ENCODE peak calls at places on chromosomes 11 and 22, in seven cellular contexts. A, U, K, F, Z, D and Q are unnamed samples.

GRCh38 chr11:134347441-134347840 is 15.7 kb downstream of the GLB1L2 start:
- DNase-seq in A (no peak), U (no peak), K (no peak), F (no peak), Z (no peak), D (no peak), Q (no peak)

GRCh38 chr11:44747339-44747738 is 20.6 kb downstream of the TSPAN18 start:
- DNase-seq in A (no peak), U (no peak), K (no peak), F (no peak), Z (no peak), D (no peak), Q (no peak)

GRCh38 chr11:122626266-122626665 is 29.3 kb upstream of the UBASH3B start:
- DNase-seq in A (no peak), U (no peak), K (no peak), F (no peak), Z (no peak), D (no peak), Q (no peak)

GRCh38 chr22:18023509-18024275 is 669 bp downstream of the MICAL3 start:
- DNase-seq in A (peak; percentile 65), U (peak; percentile 53), K (peak; percentile 61), F (no peak), Z (peak; percentile 87), D (no peak), Q (peak; percentile 82)

GRCh38 chr11:75762885-75763284 is 5.7 kb upstream of the DGAT2 start:
- DNase-seq in A (no peak), U (no peak), K (no peak), F (no peak), Z (no peak), D (peak; percentile 88), Q (peak; percentile 32)

GRCh38 chr22:41028841-41029240 is 63.6 kb upstream of the EP300 start:
- DNase-seq in A (no peak), U (no peak), K (no peak), F (no peak), Z (no peak), D (peak; percentile 64), Q (no peak)

GRCh38 chr22:24106385-24107381 is 74.6 kb upstream of the SUSD2 start:
- DNase-seq in A (no peak), U (no peak), K (no peak), F (peak; percentile 41), Z (no peak), D (no peak), Q (no peak)

GRCh38 chr11:85965202-85965601 is 103.7 kb downstream of the PICALM start:
- DNase-seq in A (no peak), U (no peak), K (no peak), F (no peak), Z (no peak), D (no peak), Q (no peak)

GRCh38 chr11:820655-821512 is 2.2 kb downstream of the PNPLA2 start:
- DNase-seq in A (no peak), U (no peak), K (no peak), F (no peak), Z (no peak), D (peak; percentile 70), Q (no peak)

GRCh38 chr22:47308886-47309285 is 546.4 kb downstream of the TBC1D22A start:
- DNase-seq in A (no peak), U (no peak), K (no peak), F (no peak), Z (no peak), D (no peak), Q (no peak)

GRCh38 chr11:128208329-128209220 is 378.8 kb downstream of the ETS1 start:
- DNase-seq in A (peak; percentile 57), U (no peak), K (no peak), F (no peak), Z (no peak), D (no peak), Q (peak; percentile 71)

GRCh38 chr11:126547161-126547560 is 191.7 kb downstream of the ST3GAL4 start:
- DNase-seq in A (no peak), U (no peak), K (no peak), F (no peak), Z (no peak), D (no peak), Q (no peak)

GRCh38 chr11:134624166-134624920 is 212.3 kb upstream of the B3GAT1 start:
- DNase-seq in A (no peak), U (no peak), K (no peak), F (no peak), Z (no peak), D (no peak), Q (no peak)

GRCh38 chr11:130391692-130392091 is 36.7 kb downstream of the ADAMTS8 start:
- DNase-seq in A (no peak), U (no peak), K (no peak), F (no peak), Z (no peak), D (no peak), Q (no peak)

GRCh38 chr11:35145249-35145648 is 6.3 kb downstream of the CD44 start:
- DNase-seq in A (no peak), U (no peak), K (peak; percentile 25), F (peak; percentile 86), Z (no peak), D (no peak), Q (no peak)

GRCh38 chr11:72975778-72976520 is 161.7 kb downstream of the ATG16L2 start:
- DNase-seq in A (no peak), U (no peak), K (no peak), F (no peak), Z (no peak), D (peak; percentile 9), Q (no peak)

GRCh38 chr11:11304572-11304971 is 48.5 kb downstream of the CSNK2A3 start:
- DNase-seq in A (no peak), U (no peak), K (no peak), F (no peak), Z (no peak), D (no peak), Q (no peak)

GRCh38 chr11:94036096-94036495 is 14.9 kb downstream of the HEPHL1 start:
- DNase-seq in A (no peak), U (no peak), K (peak; percentile 4), F (no peak), Z (no peak), D (no peak), Q (peak; percentile 20)

GRCh38 chr11:2732940-2733628 is 33.3 kb upstream of the KCNQ1OT1 start:
- DNase-seq in A (no peak), U (no peak), K (no peak), F (no peak), Z (no peak), D (no peak), Q (no peak)

GRCh38 chr11:44774131-44774530 is 47.4 kb downstream of the TSPAN18 start:
- DNase-seq in A (no peak), U (no peak), K (no peak), F (no peak), Z (no peak), D (no peak), Q (no peak)

GRCh38 chr22:45671051-45671782 is 417 bp upstream of the ATXN10 start:
- DNase-seq in A (no peak), U (peak; percentile 73), K (no peak), F (no peak), Z (peak; percentile 94), D (no peak), Q (no peak)

DNA sequence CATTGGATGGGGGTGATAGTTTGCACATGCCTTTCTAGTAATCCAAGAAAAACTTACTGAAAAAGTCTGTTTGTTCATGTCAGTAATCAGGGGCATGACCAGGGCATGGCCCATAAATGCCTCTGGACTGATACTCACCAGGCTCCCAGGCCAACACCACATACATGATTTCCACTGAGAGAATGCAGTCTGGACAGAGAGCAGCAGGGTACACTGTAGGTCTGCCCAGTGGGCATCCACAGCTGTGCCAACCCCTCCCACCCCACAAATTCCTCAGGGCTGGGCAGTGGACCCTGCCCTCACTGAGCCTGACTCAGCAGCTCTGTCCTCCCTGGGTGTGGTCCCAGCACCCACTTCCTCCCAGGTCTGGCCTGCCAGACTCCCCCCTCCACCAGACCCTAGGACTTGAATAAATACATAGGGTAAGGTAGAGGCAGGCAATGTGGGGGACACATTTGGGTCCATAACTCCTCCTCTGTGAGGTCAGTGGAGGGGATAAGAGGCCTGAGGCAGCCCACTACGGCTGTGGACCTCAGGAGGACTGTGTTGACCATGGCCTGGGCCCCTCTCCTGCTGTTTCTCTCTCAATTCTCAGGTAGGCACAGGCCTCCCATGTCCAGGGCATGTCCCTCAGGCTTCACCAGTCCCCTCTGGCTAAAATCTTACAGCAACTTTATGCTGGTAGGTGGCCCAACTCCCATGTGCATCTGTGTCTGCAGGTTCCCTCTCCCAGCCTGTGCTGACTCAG is 92.2 kb upstream of the TOP3B start:
- DNase-seq in A (no peak), U (no peak), K (no peak), F (no peak), Z (no peak), D (no peak), Q (no peak)
- TF ChIP-seq JUND in A (no peak), U (no peak), K (no peak), F (no peak), Z (no peak), D (no peak), Q (no peak)

DNA sequence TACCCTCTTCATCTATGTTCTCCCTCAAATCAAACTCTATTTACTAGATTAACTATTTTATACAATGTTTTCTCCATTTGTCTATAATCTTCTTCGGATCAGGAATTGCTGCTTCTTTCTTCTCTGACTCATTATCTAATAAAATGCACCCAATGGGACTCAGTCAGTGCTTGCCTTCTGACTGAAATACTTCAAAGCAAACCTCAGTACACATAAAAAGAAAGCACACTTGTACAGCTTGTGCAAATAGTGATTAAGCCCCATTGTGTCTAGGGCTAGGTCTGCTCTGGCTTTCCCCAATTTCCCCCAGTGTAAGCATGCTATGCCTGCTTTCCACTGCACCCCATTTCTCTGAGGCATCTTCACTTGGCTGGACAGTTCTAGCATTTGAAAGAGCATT is 118.6 kb upstream of the C11orf87 start:
- DNase-seq in A (no peak), U (no peak), K (no peak), F (no peak), Z (no peak), D (no peak), Q (no peak)
- TF ChIP-seq JUND in A (no peak), U (no peak), K (no peak), F (no peak), Z (no peak), D (no peak), Q (no peak)

GRCh38 chr11:66289548-66290331 is 797 bp upstream of the YIF1A start:
- DNase-seq in A (no peak), U (no peak), K (peak; percentile 82), F (peak; percentile 45), Z (no peak), D (no peak), Q (peak; percentile 82)
- TF ChIP-seq JUND in A (no peak), U (no peak), K (no peak), F (no peak), Z (no peak), D (no peak), Q (no peak)

GRCh38 chr11:79101736-79102135 is 339.1 kb downstream of the TENM4 start:
- DNase-seq in A (no peak), U (no peak), K (no peak), F (no peak), Z (no peak), D (no peak), Q (no peak)
- TF ChIP-seq JUND in A (no peak), U (no peak), K (no peak), F (no peak), Z (no peak), D (no peak), Q (no peak)

DNA sequence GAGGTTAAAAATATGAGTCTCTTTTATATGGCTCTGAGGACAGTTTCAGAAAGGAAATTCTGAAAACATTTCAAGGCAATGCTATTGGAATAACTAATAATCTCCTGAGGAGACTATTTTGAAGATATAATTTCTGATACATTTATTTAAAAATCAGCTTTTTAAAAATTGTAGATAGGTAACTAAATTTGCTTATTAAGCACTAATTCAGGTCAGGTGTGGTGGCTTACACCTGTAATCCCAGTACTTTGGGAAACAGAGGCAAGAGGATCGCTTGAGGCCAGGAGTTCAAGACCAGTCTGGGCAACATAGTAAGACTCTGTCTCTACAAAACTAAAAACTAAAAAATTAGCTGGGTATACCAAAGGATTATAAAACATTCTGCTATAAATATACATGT is 17.0 kb downstream of the ZDHHC13 start:
- DNase-seq in A (no peak), U (no peak), K (no peak), F (no peak), Z (no peak), D (no peak), Q (no peak)
- TF ChIP-seq JUND in A (no peak), U (no peak), K (no peak), F (no peak), Z (no peak), D (no peak), Q (no peak)